ENCODE peak calls at places on chromosomes 6 and 20, in six cellular contexts. F is Calu3, Z is epithelial cell of esophagus, A is tibial nerve, I is WTC11, L is stomach. P is an unnamed sample.

GRCh38 chr6:21953831-21954801 is 342.7 kb downstream of the PRL start:
- DNase-seq in I (peak; percentile 21), Z (peak; percentile 54), F (peak; percentile 34), L (no peak), A (no peak), P (peak; percentile 63)

GRCh38 chr20:23111307-23111943 is 25.3 kb upstream of the CD93 start:
- DNase-seq in Z (no peak), L (no peak), I (no peak), F (no peak), A (no peak), P (no peak)

GRCh38 chr20:41145821-41146620 is 8.7 kb downstream of the PLCG1 start:
- DNase-seq in Z (no peak), L (peak; percentile 44), A (no peak), I (no peak), F (no peak), P (no peak)

GRCh38 chr6:102204336-102204735 is 810.8 kb downstream of the GRIK2 start:
- DNase-seq in A (no peak), L (no peak), Z (peak; percentile 33), F (no peak), I (no peak), P (no peak)

GRCh38 chr6:150150821-150151646 is 8.2 kb downstream of the PPP1R14C start:
- DNase-seq in I (no peak), Z (no peak), A (no peak), L (no peak), F (no peak), P (no peak)

GRCh38 chr6:140228491-140228890 is 854.0 kb upstream of the CITED2 start:
- DNase-seq in A (no peak), L (no peak), I (no peak), F (no peak), Z (no peak), P (no peak)

GRCh38 chr6:73372516-73372915 is 2.8 kb upstream of the OOEP start:
- DNase-seq in F (no peak), L (no peak), Z (no peak), A (no peak), I (no peak), P (no peak)

GRCh38 chr20:50744143-50744792 is 12.9 kb downstream of the PARD6B start:
- DNase-seq in L (peak; percentile 68), F (peak; percentile 73), A (no peak), Z (peak; percentile 90), I (no peak), P (peak; percentile 90)

GRCh38 chr6:161031721-161032495 is 40.3 kb downstream of the MAP3K4 start:
- DNase-seq in A (no peak), I (no peak), Z (peak; percentile 56), F (no peak), L (no peak), P (peak; percentile 65)

GRCh38 chr6:103002282-103002681 is 1608.8 kb downstream of the GRIK2 start:
- DNase-seq in F (no peak), I (no peak), A (no peak), Z (peak; percentile 68), L (no peak), P (no peak)

GRCh38 chr6:15892369-15892768 is 229.5 kb upstream of the DTNBP1 start:
- DNase-seq in A (no peak), I (no peak), L (no peak), F (no peak), Z (no peak), P (no peak)

GRCh38 chr6:132764370-132764769 is 6.7 kb upstream of the VNN2 start:
- DNase-seq in L (peak; percentile 52), F (peak; percentile 68), Z (peak; percentile 97), I (no peak), A (no peak), P (peak; percentile 80)

GRCh38 chr6:143911028-143911427 is 46.8 kb downstream of the ZC2HC1B start:
- DNase-seq in Z (no peak), A (no peak), L (no peak), F (no peak), I (no peak), P (no peak)

GRCh38 chr6:69343856-69344255 is 453.0 kb downstream of the LMBRD1 start:
- DNase-seq in F (no peak), A (no peak), I (no peak), Z (no peak), L (no peak), P (peak; percentile 1)

GRCh38 chr6:159036673-159037072 is 8.1 kb downstream of the TAGAP start:
- DNase-seq in L (no peak), I (no peak), A (no peak), F (no peak), Z (no peak), P (no peak)

GRCh38 chr20:62706857-62707256 is 1.8 kb upstream of the NTSR1 start:
- DNase-seq in F (no peak), Z (no peak), A (no peak), I (no peak), L (no peak), P (no peak)

GRCh38 chr6:156420172-156420993 is 356.8 kb upstream of the ARID1B start:
- DNase-seq in L (no peak), A (no peak), Z (no peak), I (no peak), F (no peak), P (peak; percentile 39)

GRCh38 chr6:40286721-40287120 is 300.4 kb downstream of the LRFN2 start:
- DNase-seq in F (no peak), I (peak; percentile 29), Z (no peak), A (no peak), L (no peak), P (no peak)
- TF ChIP-seq CTCF in F (no peak), I (no peak), Z (no peak), A (no peak), L (no peak), P (no peak)

GRCh38 chr6:42095776-42096541 is 45.6 kb downstream of the TAF8 start:
- DNase-seq in F (no peak), L (peak; percentile 41), A (no peak), I (peak; percentile 42), Z (no peak), P (no peak)

GRCh38 chr6:42090819-42091717 is 40.7 kb downstream of the TAF8 start:
- DNase-seq in A (no peak), L (no peak), F (no peak), I (no peak), Z (no peak), P (no peak)

GRCh38 chr6:42093582-42094329 is 43.4 kb downstream of the TAF8 start:
- DNase-seq in Z (peak; percentile 47), I (peak; percentile 46), A (no peak), F (peak; percentile 42), L (peak; percentile 46), P (no peak)

GRCh38 chr6:42091718-42092023 is 41.3 kb downstream of the TAF8 start:
- DNase-seq in I (no peak), L (no peak), A (no peak), F (no peak), Z (no peak), P (no peak)

DNA sequence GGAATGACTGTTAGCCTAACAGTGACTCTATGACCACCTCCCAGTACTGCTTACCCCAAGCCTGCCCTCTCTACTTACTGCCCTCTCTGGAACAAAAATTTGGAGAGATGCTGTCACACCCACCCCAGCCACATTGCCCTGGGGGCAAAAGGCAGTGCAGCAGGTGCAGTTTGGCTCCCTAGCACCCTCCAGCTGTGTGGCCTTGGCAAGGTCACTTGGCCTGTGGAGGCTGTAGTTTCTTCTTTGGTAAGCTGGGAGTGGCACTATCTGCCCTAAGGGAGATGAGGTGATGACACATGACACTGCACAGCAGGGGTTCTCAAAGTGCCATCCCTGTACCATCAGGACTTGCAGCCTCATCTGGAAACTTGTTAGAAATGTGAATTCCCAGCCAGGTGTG is 44.7 kb downstream of the TAF8 start:
- DNase-seq in F (no peak), A (no peak), L (no peak), Z (peak; percentile 40), I (no peak), P (no peak)
- TF ChIP-seq CTCF in F (no peak), A (no peak), L (no peak), Z (no peak), I (no peak), P (no peak)

DNA sequence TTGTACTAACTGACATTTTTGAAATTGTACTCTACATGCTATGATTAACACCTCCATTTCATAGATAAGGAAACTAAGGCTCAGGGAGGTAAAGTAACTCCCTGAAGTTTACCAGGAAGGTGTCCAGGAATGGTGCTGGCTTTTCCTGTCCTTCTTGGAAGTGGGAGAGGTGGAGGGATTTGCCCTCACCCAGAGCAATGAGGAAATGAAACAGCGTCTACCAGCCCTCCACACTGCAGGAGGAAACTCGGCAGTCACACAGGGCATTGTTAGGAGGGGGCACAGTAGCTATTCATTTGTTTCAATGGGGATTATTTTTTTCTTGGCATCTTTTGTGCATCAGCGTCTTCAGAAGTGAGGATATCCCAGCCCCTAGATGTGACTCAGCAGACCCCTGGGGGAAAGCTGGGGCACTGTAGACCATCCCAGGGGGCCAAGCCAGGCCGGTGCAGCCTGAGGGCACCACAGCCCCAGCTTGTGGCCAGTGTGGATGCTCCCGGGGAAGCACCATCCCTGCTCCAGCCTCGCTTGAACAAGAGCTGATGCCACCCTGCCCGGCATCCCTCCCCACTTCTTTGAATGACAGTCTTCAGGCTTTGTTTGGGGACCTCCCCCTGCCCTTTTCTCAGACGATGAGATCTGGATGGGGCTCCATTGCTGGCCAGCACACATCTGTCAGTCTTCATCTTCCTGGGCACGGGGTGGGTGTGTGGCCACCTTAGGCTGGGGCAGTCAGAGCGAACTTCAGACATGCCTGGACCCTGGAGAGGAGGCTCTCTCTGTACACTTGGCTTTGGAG is 224.4 kb upstream of the PMEPA1 start:
- DNase-seq in F (no peak), Z (no peak), I (no peak), A (no peak), L (no peak), P (no peak)
- TF ChIP-seq CTCF in F (no peak), Z (no peak), I (no peak), A (no peak), L (no peak), P (no peak)

GRCh38 chr6:30719356-30719755 is 796 bp upstream of the TUBB start:
- DNase-seq in Z (no peak), A (no peak), F (no peak), L (no peak), I (no peak), P (no peak)

GRCh38 chr6:30714263-30714662 is 2.8 kb downstream of the MDC1 start:
- DNase-seq in I (no peak), F (no peak), A (no peak), L (no peak), Z (no peak), P (no peak)

GRCh38 chr6:30716879-30717128 is 277 bp downstream of the MDC1 start:
- DNase-seq in L (no peak), F (no peak), A (no peak), Z (no peak), I (no peak), P (no peak)

GRCh38 chr6:30719791-30720737 is at the start of gene TUBB:
- DNase-seq in F (peak; percentile 98), Z (peak; percentile 99), A (peak; percentile 92), I (peak; percentile 97), L (peak; percentile 98), P (peak; percentile 99)

DNA sequence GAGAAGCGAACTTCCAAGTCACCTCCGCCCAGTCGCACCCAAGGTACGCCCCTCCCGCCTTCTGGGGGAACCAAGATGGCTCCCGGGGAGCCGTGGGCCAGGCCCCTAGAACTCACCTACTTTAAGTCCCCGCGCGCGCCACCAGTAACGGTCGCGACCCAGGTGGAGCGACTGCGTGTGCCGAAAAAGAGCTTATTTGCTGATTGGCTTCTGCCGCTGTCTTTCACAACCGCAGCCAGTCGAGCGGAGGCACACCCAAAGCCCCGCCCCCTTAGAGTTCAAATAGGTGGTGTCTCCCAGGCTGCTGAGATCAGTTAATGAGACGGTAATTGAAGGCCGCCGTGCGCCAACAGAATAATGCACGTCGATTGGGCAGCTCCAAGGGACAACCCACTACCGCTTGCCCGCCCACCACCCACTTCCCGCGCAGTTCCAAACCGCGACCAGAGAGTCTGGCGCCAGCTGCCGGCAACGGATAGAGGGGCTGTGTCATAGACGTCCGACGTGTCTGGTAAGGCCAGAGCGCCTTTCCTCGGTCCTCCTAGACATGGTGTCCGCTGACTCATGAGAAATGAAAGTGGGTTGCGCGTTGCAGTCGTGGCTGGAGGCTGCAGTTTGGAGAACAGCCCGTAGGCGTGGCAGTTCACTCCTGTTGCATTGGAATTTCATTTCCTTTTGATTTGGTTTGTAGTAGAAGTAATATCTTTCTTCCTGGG is at the start of gene MDC1:
- DNase-seq in I (peak; percentile 99), Z (peak; percentile 100), L (peak; percentile 99), F (peak; percentile 99), A (peak; percentile 98), P (peak; percentile 100)
- TF ChIP-seq CTCF in I (no peak), Z (peak; percentile 37), L (peak; percentile 46), F (no peak), A (peak; percentile 54), P (peak; percentile 29)